ENCODE peak calls at places on chromosomes 16 and 17, in five cellular contexts. M is substantia nigra; P is endothelial cell; C is stimulated activated CD8-positive, alpha-beta memory T cell treated with anti-CD3 and anti-CD28 coated beads, Interleukin-2, amount 100 ng/mL, for 48 hours; F is midbrain. E is an unnamed sample.

GRCh38 chr16:65388592-65388991 is 266.7 kb upstream of the CDH11 start:
- DNase-seq in P (no peak), C (no peak), F (no peak), M (no peak), E (no peak)

GRCh38 chr16:1941924-1942809 is 832 bp downstream of the MSRB1 start:
- DNase-seq in C (no peak), F (no peak), M (no peak), P (no peak), E (no peak)

GRCh38 chr17:1179635-1180433 is at the start of gene ABR:
- DNase-seq in M (peak), C (no peak), F (peak), P (peak), E (peak)

GRCh38 chr17:10127819-10128375 is 70.5 kb downstream of the GAS7 start:
- DNase-seq in F (peak), M (no peak), C (no peak), P (no peak), E (no peak)

GRCh38 chr17:27591986-27592385 is 39.0 kb upstream of the LGALS9 start:
- DNase-seq in P (no peak), C (no peak), F (no peak), M (no peak), E (no peak)

GRCh38 chr17:16251043-16251442 is 34.0 kb downstream of the PIGL start:
- DNase-seq in P (no peak), M (no peak), C (no peak), F (no peak), E (no peak)

GRCh38 chr16:64858076-64858475 is 263.8 kb downstream of the CDH11 start:
- DNase-seq in P (no peak), F (no peak), M (no peak), C (no peak), E (no peak)

GRCh38 chr17:60372790-60373483 is 19.0 kb downstream of the USP32 start:
- DNase-seq in M (no peak), F (no peak), C (no peak), P (no peak), E (no peak)

GRCh38 chr17:77376795-77377751 is 236.3 kb downstream of the SEC14L1 start:
- DNase-seq in F (no peak), M (no peak), C (no peak), P (no peak), E (no peak)

GRCh38 chr16:48911700-48912099 is 301.7 kb upstream of the N4BP1 start:
- DNase-seq in F (no peak), C (no peak), M (no peak), P (no peak), E (no peak)

GRCh38 chr17:4534928-4535666 is 20.1 kb downstream of the MYBBP1A start:
- DNase-seq in P (no peak), M (no peak), C (no peak), F (no peak), E (no peak)

GRCh38 chr17:56994009-56994792 is 16.3 kb downstream of the SCPEP1 start:
- DNase-seq in M (no peak), F (no peak), P (no peak), C (no peak), E (no peak)

GRCh38 chr16:57770361-57770760 is 31.9 kb downstream of the KIFC3 start:
- DNase-seq in M (no peak), C (no peak), F (no peak), P (no peak), E (no peak)

GRCh38 chr16:2791174-2791573 is 3.8 kb upstream of the PRSS33 start:
- DNase-seq in P (no peak), F (no peak), C (no peak), M (no peak), E (no peak)

GRCh38 chr17:64037802-64038201 is 17.4 kb upstream of the ICAM2 start:
- DNase-seq in M (no peak), F (no peak), C (no peak), P (no peak), E (no peak)

GRCh38 chr16:67244387-67245188 is 2.7 kb downstream of the FHOD1 start:
- DNase-seq in C (peak), P (no peak), F (peak), M (peak), E (peak)

GRCh38 chr16:56615353-56615752 is 7.0 kb downstream of the MT2A start:
- DNase-seq in P (no peak), M (no peak), C (no peak), F (no peak), E (no peak)

GRCh38 chr16:64450170-64450569 is 671.7 kb downstream of the CDH11 start:
- DNase-seq in M (no peak), F (no peak), C (no peak), P (no peak), E (no peak)

GRCh38 chr17:784143-784542 is 2.0 kb downstream of the MRM3 start:
- DNase-seq in P (no peak), M (no peak), F (no peak), C (no peak), E (no peak)

GRCh38 chr17:67020293-67020766 is 24.0 kb upstream of the CACNG1 start:
- DNase-seq in C (no peak), F (no peak), P (no peak), M (no peak), E (no peak)

GRCh38 chr16:51095114-51095872 is 55.8 kb downstream of the SALL1 start:
- DNase-seq in C (no peak), M (peak), P (no peak), F (peak), E (no peak)

GRCh38 chr16:7792346-7792745 is 459.7 kb downstream of the RBFOX1 start:
- DNase-seq in M (no peak), F (no peak), P (no peak), C (no peak), E (no peak)

GRCh38 chr17:49079840-49080663 is 52.5 kb upstream of the B4GALNT2 start:
- DNase-seq in F (no peak), M (no peak), P (no peak), C (no peak), E (no peak)